ENCODE peak calls at places on chromosomes 13 and 19, in six cellular contexts. A, O, E, P, U and K are unnamed samples.

GRCh38 chr13:99199541-99200432 is 867 bp upstream of the UBAC2 start:
- DNase-seq in A (no peak), O (peak; percentile 15), E (no peak), P (no peak), U (peak; percentile 6), K (no peak)

GRCh38 chr13:63948045-63948444 is 2532.4 kb upstream of the PCDH20 start:
- DNase-seq in A (no peak), O (no peak), E (no peak), P (no peak), U (no peak), K (no peak)

GRCh38 chr19:52351512-52351911 is 15.5 kb downstream of the ZNF610 start:
- DNase-seq in A (no peak), O (no peak), E (no peak), P (no peak), U (peak; percentile 43), K (no peak)

GRCh38 chr19:9313756-9314155 is 4.1 kb upstream of the ZNF699 start:
- DNase-seq in A (no peak), O (no peak), E (no peak), P (no peak), U (no peak), K (no peak)

GRCh38 chr13:32001769-32002168 is 29.8 kb upstream of the FRY start:
- DNase-seq in A (no peak), O (no peak), E (no peak), P (no peak), U (no peak), K (no peak)

GRCh38 chr13:99827011-99827410 is 144.6 kb downstream of the ZIC5 start:
- DNase-seq in A (no peak), O (no peak), E (no peak), P (no peak), U (no peak), K (no peak)

GRCh38 chr13:21016487-21016886 is 44.9 kb downstream of the LATS2 start:
- DNase-seq in A (no peak), O (no peak), E (no peak), P (no peak), U (no peak), K (no peak)

GRCh38 chr13:50850445-50850844 is 7.0 kb upstream of the DLEU7 start:
- DNase-seq in A (no peak), O (no peak), E (no peak), P (no peak), U (no peak), K (no peak)

GRCh38 chr19:55373993-55374757 is 2.5 kb upstream of the TMEM190 start:
- DNase-seq in A (no peak), O (no peak), E (no peak), P (no peak), U (no peak), K (no peak)

GRCh38 chr19:15274477-15274876 is 42.2 kb upstream of the EPHX3 start:
- DNase-seq in A (no peak), O (no peak), E (no peak), P (no peak), U (no peak), K (no peak)
- H3K4me1 ChIP-seq in A (peaks cover 100% of the 10 kb centered on the region), O (peaks cover 13% of the 10 kb centered on the region), E (peaks cover 5% of the 10 kb centered on the region), P (peaks cover 41% of the 10 kb centered on the region), U (peaks cover 31% of the 10 kb centered on the region), K (peaks cover 43% of the 10 kb centered on the region)

GRCh38 chr13:22240716-22241115 is 569.8 kb downstream of the FGF9 start:
- DNase-seq in A (no peak), O (no peak), E (no peak), P (no peak), U (no peak), K (no peak)

GRCh38 chr13:22238269-22238668 is 567.4 kb downstream of the FGF9 start:
- DNase-seq in A (no peak), O (no peak), E (no peak), P (no peak), U (no peak), K (no peak)

DNA sequence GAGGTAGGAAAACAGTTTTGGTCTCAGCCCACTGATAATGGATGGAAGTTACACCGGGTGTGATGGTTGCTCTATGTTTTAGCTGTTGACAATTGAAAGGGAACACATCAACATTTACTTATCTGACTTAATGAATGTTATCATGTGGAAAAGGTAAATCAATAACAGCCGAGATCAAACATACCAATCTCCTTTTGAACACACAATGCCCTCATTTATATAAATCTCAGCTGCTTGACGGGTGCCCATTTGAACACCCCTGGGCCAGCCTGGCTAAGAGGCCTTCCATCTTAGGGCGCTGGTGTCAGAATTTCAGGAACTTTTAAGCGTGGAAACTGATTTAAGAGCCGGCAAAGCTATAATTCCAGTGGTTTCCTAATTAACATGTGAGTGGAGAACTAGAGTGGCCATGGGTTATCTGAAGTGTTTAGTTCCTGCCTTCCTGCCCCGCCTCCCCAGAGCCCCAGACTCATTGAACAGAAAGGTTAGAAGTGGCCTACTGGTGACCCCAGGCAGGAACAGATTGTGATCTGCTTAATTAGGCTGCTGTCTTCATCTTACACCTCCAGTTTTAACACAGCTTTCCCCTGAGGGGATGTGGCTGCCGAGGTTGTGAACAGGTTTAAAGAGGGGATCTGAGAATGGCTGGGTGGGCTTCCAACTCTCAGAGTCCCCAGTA is 572.8 kb downstream of the FGF9 start:
- DNase-seq in A (peak; percentile 38), O (no peak), E (no peak), P (no peak), U (no peak), K (no peak)
- H3K4me3 ChIP-seq in A (no peak overlapping the region), O (no peak overlapping the region), E (no peak overlapping the region), P (no peak overlapping the region), U (no peak overlapping the region), K (no peak overlapping the region)

DNA sequence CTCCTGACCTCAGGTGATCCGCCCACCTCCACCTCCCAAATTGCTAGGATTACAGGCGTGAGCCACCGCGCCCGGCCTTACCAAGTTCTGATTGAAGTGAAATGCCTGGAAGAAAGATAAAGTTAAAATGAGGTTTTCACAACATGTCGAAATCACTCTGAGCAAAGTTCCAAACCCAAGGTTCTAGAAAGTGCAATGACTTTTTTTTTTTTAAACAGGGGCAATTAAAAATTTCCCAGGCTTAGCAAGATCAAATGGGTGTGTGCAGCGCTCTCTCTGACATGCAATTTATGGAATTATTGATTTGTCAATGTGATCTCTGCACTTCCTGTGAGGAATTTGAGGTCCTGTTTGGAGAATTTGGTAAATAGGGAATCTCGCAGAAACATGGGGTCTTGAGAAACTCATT is 12.8 kb upstream of the MAP2K2 start:
- DNase-seq in A (no peak), O (no peak), E (no peak), P (no peak), U (no peak), K (no peak)
- H3K4me1 ChIP-seq in A (peaks cover 14% of the 10 kb centered on the region), O (peaks cover 3% of the 10 kb centered on the region), E (no peaks in the 10 kb centered on the region), P (no peaks in the 10 kb centered on the region), U (no peaks in the 10 kb centered on the region), K (peaks cover 9% of the 10 kb centered on the region)

DNA sequence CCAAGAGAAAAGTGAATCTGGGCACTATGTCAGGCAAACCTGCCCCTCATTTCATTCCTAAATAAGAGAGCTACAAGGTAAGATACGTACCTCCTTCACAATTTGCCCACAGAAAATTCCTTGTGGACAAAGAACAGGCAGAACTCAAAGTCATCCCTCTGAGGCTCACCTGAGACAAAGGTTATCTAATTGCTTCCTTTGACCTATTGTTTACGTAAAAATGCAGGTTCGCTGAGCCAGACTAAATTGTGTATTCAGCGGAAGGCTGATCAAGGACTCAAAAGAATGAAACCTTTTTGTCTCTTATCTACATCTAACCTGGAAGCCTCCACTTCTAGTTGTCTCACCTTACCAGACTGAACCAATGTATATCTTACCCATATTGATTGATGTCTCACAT is 213.3 kb downstream of the POSTN start:
- DNase-seq in A (no peak), O (no peak), E (no peak), P (no peak), U (no peak), K (no peak)
- H3K4me3 ChIP-seq in A (no peak overlapping the region), O (no peak overlapping the region), E (no peak overlapping the region), P (no peak overlapping the region), U (no peak overlapping the region), K (no peak overlapping the region)

DNA sequence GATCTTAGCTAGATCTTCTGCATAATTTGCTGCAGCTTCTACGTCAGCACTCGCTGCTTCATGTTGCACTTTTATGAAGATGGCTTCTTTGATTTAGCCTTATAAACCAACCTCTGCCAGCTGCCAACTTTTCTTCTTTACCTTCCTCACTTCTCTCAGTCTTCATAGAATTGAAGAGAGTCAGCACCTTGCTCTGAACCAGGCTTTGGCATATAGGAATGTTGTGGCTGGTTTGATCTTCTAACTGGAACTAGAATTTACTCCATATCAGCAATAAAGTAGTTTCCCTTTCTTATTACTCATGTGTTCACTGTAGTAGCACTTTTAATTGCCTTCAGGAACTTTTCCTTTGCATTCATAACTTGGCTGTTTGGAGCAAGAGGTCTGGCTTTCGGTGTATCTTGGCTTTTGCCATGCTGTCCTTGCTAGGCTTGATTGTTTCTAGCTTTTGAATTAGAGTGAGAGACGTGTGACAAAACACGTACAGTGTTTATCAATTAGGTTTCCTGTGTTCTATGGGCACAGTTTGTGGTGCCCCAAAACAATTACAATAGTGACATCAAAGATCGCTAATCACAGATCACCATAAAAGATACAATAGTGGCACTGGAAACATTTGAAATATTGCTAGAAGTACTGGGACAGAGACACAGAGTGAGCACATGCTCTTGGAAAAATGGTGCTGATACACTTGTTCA is 50.7 kb downstream of the NDFIP2 start:
- DNase-seq in A (no peak), O (no peak), E (no peak), P (no peak), U (no peak), K (no peak)
- H3K4me1 ChIP-seq in A (no peaks in the 10 kb centered on the region), O (no peaks in the 10 kb centered on the region), E (no peaks in the 10 kb centered on the region), P (no peaks in the 10 kb centered on the region), U (peaks cover 9% of the 10 kb centered on the region), K (no peaks in the 10 kb centered on the region)

DNA sequence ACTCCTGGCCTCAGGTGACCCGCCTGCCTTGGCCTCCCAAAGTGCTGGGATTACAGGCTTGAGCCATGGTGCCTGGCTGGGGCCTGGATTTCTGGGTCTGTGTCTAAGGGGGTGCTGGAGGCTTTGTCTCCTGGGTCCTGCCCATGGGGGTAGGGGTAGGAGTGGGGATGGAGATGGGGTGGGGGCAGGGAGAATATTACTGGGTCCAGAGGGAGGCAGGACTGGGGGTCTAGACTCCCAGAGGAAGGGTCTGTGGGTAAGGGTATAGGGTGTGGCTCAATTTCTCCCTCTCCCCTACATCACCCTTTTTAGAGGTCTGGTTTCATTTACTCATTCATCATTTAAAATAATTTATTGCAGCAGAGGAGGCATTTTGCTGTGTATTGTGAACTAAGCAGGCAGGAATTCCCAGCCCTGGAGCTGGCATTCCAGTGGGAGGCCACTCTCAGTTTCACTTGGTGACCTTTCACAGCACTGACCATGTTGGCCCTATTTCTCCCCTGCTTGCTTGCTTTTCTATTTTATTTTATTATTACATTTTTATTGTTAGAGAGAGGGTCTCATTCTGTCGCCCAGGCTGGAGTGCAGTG is 810 bp upstream of the NFKBID start:
- DNase-seq in A (no peak), O (no peak), E (no peak), P (no peak), U (no peak), K (no peak)
- H3K4me3 ChIP-seq in A (peak overlapping the region; percentile 72), O (peak overlapping the region; percentile 46), E (peak overlapping the region; percentile 85), P (no peak overlapping the region), U (no peak overlapping the region), K (peak overlapping the region; percentile 100)

GRCh38 chr19:38650180-38650775 is 2.8 kb downstream of the ACTN4 start:
- DNase-seq in A (peak; percentile 43), O (peak; percentile 69), E (no peak), P (no peak), U (no peak), K (no peak)
- H3K4me1 ChIP-seq in A (peaks cover 69% of the 10 kb centered on the region), O (peaks cover 13% of the 10 kb centered on the region), E (peaks cover 25% of the 10 kb centered on the region), P (peaks cover 23% of the 10 kb centered on the region), U (peaks cover 45% of the 10 kb centered on the region), K (peaks cover 38% of the 10 kb centered on the region)